ENCODE peak calls at places on chromosomes 7 and 10, in six cellular contexts. K is uterus, A is ovary, G is fibroblast of lung, W is heart right ventricle, Y is AG04449. J is an unnamed sample.

GRCh38 chr10:49072166-49072885 is 43.0 kb downstream of the VSTM4 start:
- DNase-seq in K (no peak), A (no peak), G (no peak), W (no peak), Y (no peak), J (no peak)

GRCh38 chr7:124942405-124942804 is 12.8 kb upstream of the POT1 start:
- DNase-seq in K (no peak), A (no peak), G (no peak), W (peak), Y (no peak), J (no peak)

GRCh38 chr10:34762603-34763299 is 52.3 kb downstream of the PARD3 start:
- DNase-seq in K (no peak), A (no peak), G (no peak), W (no peak), Y (no peak), J (no peak)

GRCh38 chr7:77217474-77218185 is 18.0 kb upstream of the FGL2 start:
- DNase-seq in K (no peak), A (no peak), G (no peak), W (no peak), Y (no peak), J (peak)

GRCh38 chr10:103517234-103518085 is 24.0 kb downstream of the NEURL1 start:
- DNase-seq in K (no peak), A (no peak), G (no peak), W (no peak), Y (no peak), J (no peak)

GRCh38 chr7:99189222-99189621 is 18.7 kb downstream of the KPNA7 start:
- DNase-seq in K (no peak), A (no peak), G (no peak), W (no peak), Y (no peak), J (no peak)

GRCh38 chr10:112330607-112331160 is 43.2 kb upstream of the ACSL5 start:
- DNase-seq in K (no peak), A (no peak), G (no peak), W (no peak), Y (no peak), J (no peak)

GRCh38 chr7:63073286-63073685 is 925.4 kb upstream of the ZNF722 start:
- DNase-seq in K (no peak), A (no peak), G (no peak), W (no peak), Y (no peak), J (no peak)

GRCh38 chr10:111430070-111430469 is 353.2 kb downstream of the ADRA2A start:
- DNase-seq in K (no peak), A (no peak), G (no peak), W (no peak), Y (no peak), J (peak)

GRCh38 chr10:33412261-33413092 is 78.0 kb upstream of the NRP1 start:
- DNase-seq in K (peak), A (no peak), G (peak), W (no peak), Y (peak), J (peak)

GRCh38 chr10:4266387-4267083 is 481.5 kb upstream of the KLF6 start:
- DNase-seq in K (no peak), A (no peak), G (peak), W (no peak), Y (no peak), J (peak)

GRCh38 chr7:95054386-95054785 is 147.0 kb downstream of the PPP1R9A start:
- DNase-seq in K (no peak), A (no peak), G (no peak), W (no peak), Y (no peak), J (no peak)

GRCh38 chr10:27391916-27392315 is 112.2 kb upstream of the RAB18 start:
- DNase-seq in K (no peak), A (no peak), G (no peak), W (no peak), Y (no peak), J (no peak)

GRCh38 chr10:70378122-70378521 is 4.3 kb downstream of the LRRC20 start:
- DNase-seq in K (no peak), A (no peak), G (peak), W (no peak), Y (peak), J (peak)

GRCh38 chr7:54986716-54987115 is 32.1 kb upstream of the EGFR start:
- DNase-seq in K (no peak), A (no peak), G (no peak), W (no peak), Y (no peak), J (no peak)

DNA sequence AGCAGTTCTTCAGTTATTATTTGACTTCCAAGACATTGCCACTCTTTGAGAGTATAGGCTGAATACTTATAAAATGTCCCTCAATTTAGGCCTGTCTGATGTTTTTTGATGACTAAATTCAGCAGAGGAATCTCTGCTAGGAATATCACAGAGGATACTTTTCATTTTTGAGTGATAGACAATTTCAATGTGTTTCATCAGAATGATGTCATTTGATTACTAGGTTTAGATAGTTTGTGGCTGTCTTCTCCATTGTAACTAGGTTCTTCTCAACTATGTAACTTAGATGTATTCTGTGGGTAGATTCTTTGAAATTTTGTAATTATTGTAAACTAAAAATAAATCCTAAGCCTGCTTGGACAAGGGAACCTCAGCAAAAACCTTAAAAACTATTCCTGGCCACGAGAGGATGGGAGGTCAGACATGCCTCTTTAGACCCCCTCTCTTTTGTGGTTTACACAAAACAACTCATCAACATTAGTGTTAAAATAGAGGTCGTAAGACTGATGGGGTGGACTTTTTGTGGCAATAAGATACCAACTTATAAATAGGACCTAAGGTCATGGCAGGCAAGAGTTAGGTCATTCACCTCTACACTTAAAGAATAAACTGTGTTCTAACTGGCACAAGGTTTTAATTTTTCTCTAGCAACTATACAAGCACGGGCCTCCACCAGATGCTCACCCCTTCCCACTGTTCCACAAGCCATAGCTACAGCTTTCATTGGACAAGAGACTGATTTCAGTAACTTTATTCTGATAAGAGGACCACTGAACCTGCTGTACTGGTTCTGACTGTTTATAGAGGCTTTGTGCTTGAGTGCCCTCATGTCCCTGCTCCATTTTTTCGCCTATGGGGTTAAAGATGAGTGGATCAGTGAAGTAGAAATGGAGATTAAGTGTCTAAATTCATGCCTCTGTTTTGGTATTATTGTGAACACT is 33.7 kb downstream of the CYP2C8 start:
- DNase-seq in K (no peak), A (no peak), G (no peak), W (no peak), Y (no peak), J (no peak)
- TF ChIP-seq CTCF in K (no peak), A (no peak), G (no peak), W (no peak), Y (no peak), J (no peak)

GRCh38 chr7:25615603-25616002 is 387.3 kb upstream of the NPVF start:
- DNase-seq in K (no peak), A (no peak), G (no peak), W (no peak), Y (no peak), J (no peak)
- H3K4me3 ChIP-seq in K (no peak), A (no peak), G (no peak), W (no peak), Y (no peak), J (no peak)

GRCh38 chr7:6218324-6218723 is 54.1 kb downstream of the CYTH3 start:
- DNase-seq in K (no peak), A (no peak), G (no peak), W (no peak), Y (no peak), J (no peak)
- TF ChIP-seq CTCF in K (no peak), A (no peak), G (no peak), W (no peak), Y (no peak), J (no peak)

DNA sequence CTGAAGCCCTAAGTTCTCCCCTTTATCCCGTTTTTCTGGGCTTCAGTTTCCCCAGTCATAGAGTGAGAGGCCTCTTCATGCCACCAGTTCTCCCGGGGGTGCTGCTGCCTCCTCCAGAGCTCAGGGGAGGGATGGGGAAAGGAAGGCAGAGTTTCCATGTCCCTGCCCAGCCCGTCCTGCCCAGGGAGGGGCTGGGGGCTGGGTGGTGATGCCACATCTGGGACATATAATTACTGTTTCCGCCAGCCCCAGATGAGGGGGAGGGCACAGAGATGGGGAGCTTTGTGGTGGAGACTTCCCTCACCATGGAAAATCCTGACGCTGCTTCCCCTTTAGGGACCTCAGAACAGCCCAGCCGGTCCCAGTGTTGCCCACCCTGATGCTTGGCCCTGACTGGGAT is 4.1 kb downstream of the AQP1 start:
- DNase-seq in K (no peak), A (no peak), G (no peak), W (no peak), Y (no peak), J (no peak)
- H3K4me3 ChIP-seq in K (no peak), A (no peak), G (no peak), W (peak), Y (no peak), J (no peak)

GRCh38 chr10:99855479-99856071 is 73.1 kb downstream of the ABCC2 start:
- DNase-seq in K (no peak), A (no peak), G (no peak), W (no peak), Y (no peak), J (no peak)

GRCh38 chr10:99851825-99852224 is 69.4 kb downstream of the ABCC2 start:
- DNase-seq in K (no peak), A (no peak), G (no peak), W (no peak), Y (no peak), J (no peak)

GRCh38 chr10:99853655-99854054 is 71.2 kb downstream of the ABCC2 start:
- DNase-seq in K (no peak), A (no peak), G (no peak), W (no peak), Y (no peak), J (no peak)

GRCh38 chr10:99852481-99853213 is 70.2 kb downstream of the ABCC2 start:
- DNase-seq in K (no peak), A (no peak), G (no peak), W (no peak), Y (no peak), J (no peak)

DNA sequence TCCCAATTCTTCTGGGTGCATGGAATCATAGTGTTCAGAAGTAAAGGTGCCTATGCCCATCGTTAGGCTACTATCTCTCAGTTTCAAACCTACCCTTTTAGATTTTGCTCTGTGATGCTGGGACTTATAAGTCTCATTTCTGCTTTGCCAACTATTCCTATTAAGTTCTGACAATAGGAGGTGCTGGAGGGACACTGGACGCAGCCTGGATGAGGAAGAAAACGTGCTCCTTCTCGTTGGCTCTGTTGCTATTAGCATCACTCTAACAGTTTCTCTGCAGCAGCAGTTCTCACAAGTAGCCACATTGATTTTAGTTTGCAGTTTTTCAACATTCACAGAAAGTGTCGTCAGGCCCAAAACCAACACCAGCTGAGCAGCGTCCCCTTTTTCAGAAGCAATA is 72.4 kb downstream of the ABCC2 start:
- DNase-seq in K (no peak), A (peak), G (peak), W (peak), Y (peak), J (peak)
- TF ChIP-seq CTCF in K (peak), A (peak), G (peak), W (peak), Y (peak), J (peak)

GRCh38 chr7:158956805-158957506 is 100.6 kb downstream of the DYNC2I1 start:
- DNase-seq in K (no peak), A (no peak), G (no peak), W (no peak), Y (no peak), J (no peak)
- H3K4me3 ChIP-seq in K (no peak), A (no peak), G (no peak), W (no peak), Y (no peak), J (no peak)

DNA sequence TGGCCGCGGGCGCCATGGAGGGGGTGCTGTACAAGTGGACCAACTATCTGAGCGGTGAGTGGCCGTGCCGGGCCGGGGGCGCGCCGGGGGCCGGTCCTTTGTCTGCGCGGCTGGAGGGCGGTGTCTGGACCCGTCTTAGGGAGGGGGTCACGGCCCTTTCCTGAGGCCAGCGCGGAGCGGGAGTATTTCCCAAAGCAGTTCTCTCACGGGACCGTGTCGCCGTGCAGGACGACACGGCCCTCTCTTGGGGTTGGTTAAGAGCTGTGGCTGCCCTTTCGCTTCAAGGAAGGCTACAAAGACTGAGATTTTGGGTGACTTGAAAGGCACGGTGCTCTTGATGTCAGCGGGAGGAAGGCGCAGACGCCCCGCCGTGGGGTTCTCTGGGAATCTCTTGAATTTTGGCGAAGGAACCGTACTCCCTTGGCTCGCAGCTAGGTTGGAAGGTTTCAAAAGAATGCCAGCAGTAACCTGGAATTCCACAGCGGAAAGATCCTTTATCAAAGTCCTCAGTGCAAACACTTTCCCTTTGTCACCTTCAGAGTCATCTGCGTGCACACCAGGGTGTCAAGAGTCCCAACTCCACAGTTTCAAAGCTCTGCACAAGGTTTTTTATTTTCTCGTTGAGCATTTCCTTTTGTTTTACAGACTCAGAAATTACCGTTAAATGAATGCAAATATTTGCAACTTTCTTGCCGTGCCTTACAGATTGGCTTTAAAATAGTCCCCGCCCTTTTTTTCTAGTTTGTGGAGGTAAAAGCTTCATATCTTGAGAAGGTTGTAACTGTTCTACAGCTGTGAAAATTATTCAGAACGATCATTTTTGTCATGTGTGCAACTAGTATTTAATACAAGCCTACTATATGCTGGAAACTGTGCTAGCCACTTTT is 780 bp downstream of the PLEKHA8 start:
- DNase-seq in K (no peak), A (no peak), G (peak), W (peak), Y (no peak), J (no peak)
- TF ChIP-seq CTCF in K (no peak), A (no peak), G (no peak), W (no peak), Y (no peak), J (peak)

DNA sequence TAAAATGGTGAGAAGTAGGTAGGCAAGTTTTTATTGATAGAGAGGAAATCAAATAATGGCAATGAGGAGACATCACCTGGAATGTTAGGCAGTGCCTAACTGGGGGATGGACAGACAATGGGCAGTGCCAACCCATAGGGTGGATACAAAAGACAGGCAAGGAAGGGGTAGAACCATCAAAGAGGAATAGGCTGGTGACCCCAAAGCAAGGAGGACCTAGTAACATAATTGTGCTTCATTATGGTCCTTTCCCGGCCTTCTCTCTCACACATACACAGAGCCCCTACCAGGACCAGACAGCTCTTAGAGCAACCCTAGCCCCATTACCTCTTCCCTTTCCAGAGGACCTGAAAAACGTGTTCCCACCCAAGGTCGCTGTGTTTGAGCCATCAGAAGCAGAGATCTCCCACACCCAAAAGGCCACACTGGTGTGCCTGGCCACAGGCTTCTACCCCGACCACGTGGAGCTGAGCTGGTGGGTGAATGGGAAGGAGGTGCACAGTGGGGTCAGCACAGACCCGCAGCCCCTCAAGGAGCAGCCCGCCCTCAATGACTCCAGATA is 30.0 kb downstream of the PRSS2 start:
- DNase-seq in K (no peak), A (no peak), G (no peak), W (no peak), Y (no peak), J (no peak)
- H3K4me3 ChIP-seq in K (no peak), A (no peak), G (no peak), W (no peak), Y (no peak), J (no peak)

J was measured in fibroblast of mammary gland.